ENCODE peak calls at places on chromosome 15, in eight cellular contexts. J is KBM-7; K is thyroid gland; B is progenitor cell of endocrine pancreas; M is cardiac muscle cell; Y is AG04450; X is activated gamma-delta T cell treated with anti-CD3 and anti-CD28 coated beads, Interleukin-2, amount 50 U/mL, for 16 hours; R is T-helper 1 cell. L is an unnamed sample.

GRCh38 chr15:69758810-69759410 is 306.3 kb downstream of the RPLP1 start:
- DNase-seq in J (peak), K (peak), B (no peak), M (peak), Y (no peak), X (peak), R (peak), L (peak)

GRCh38 chr15:48581221-48581620 is 64.3 kb downstream of the FBN1 start:
- DNase-seq in J (no peak), K (no peak), B (no peak), M (peak), Y (no peak), X (no peak), R (no peak), L (no peak)

GRCh38 chr15:47951761-47952160 is 169.0 kb upstream of the SLC24A5 start:
- DNase-seq in J (no peak), K (no peak), B (no peak), M (no peak), Y (no peak), X (no peak), R (no peak), L (no peak)

GRCh38 chr15:64095795-64096485 is at the start of gene SNX1:
- DNase-seq in J (peak), K (peak), B (peak), M (peak), Y (peak), X (peak), R (peak), L (peak)

GRCh38 chr15:50340431-50340830 is 14.6 kb downstream of the GABPB1 start:
- DNase-seq in J (peak), K (no peak), B (no peak), M (no peak), Y (no peak), X (no peak), R (no peak), L (no peak)

GRCh38 chr15:77966540-77967290 is 110.8 kb downstream of the TBC1D2B start:
- DNase-seq in J (peak), K (peak), B (no peak), M (peak), Y (peak), X (peak), R (peak), L (no peak)

GRCh38 chr15:79431636-79432344 is at the start of gene MINAR1:
- DNase-seq in J (peak), K (peak), B (peak), M (peak), Y (no peak), X (no peak), R (no peak), L (peak)

GRCh38 chr15:25717116-25717755 is 145.9 kb downstream of the ATP10A start:
- DNase-seq in J (no peak), K (no peak), B (no peak), M (peak), Y (no peak), X (no peak), R (no peak), L (no peak)

GRCh38 chr15:40058476-40059140 is 19.6 kb upstream of the SRP14 start:
- DNase-seq in J (no peak), K (no peak), B (no peak), M (peak), Y (no peak), X (no peak), R (no peak), L (no peak)

GRCh38 chr15:74200394-74200793 is 2.2 kb downstream of the STRA6 start:
- DNase-seq in J (no peak), K (peak), B (no peak), M (peak), Y (no peak), X (no peak), R (no peak), L (no peak)

GRCh38 chr15:42994546-42994945 is 74.0 kb upstream of the TTBK2 start:
- DNase-seq in J (no peak), K (no peak), B (no peak), M (peak), Y (peak), X (no peak), R (no peak), L (no peak)

GRCh38 chr15:88615303-88616107 is 5.6 kb upstream of the AEN start:
- DNase-seq in J (no peak), K (no peak), B (no peak), M (no peak), Y (no peak), X (no peak), R (no peak), L (no peak)

L was measured in Right ventricle myocardium superior.